ENCODE peak calls at places on chromosomes 16 and 17, in five cellular contexts. G is endothelial cell of umbilical vein, A is HCT116, P is colonic mucosa, S is neural progenitor cell. F is an unnamed sample.
A peak's percentile ranks its signal among the peaks of the same experiment; 100 is the strongest.

GRCh38 chr17:61309362-61309761 is 90.3 kb upstream of the TBX2 start:
- DNase-seq in P (no peak), S (no peak), A (no peak), G (no peak), F (no peak)

GRCh38 chr16:12144355-12144754 is 167.8 kb downstream of the SNX29 start:
- DNase-seq in S (no peak), G (no peak), P (no peak), A (no peak), F (no peak)

GRCh38 chr17:41777579-41778188 is 8.8 kb downstream of the JUP start:
- DNase-seq in G (peak; percentile 100), S (no peak), P (peak; percentile 80), A (no peak), F (no peak)

GRCh38 chr16:80189481-80190163 is 351.2 kb upstream of the DYNLRB2 start:
- DNase-seq in S (no peak), G (no peak), P (no peak), A (no peak), F (no peak)

GRCh38 chr16:25184771-25185170 is 32.0 kb upstream of the AQP8 start:
- DNase-seq in P (no peak), S (no peak), A (no peak), G (no peak), F (no peak)

GRCh38 chr16:85868495-85868894 is 30.5 kb upstream of the IRF8 start:
- DNase-seq in P (peak; percentile 4), A (no peak), G (no peak), S (no peak), F (no peak)

GRCh38 chr17:47246120-47246519 is 7.5 kb upstream of the ITGB3 start:
- DNase-seq in P (no peak), G (no peak), S (no peak), A (no peak), F (no peak)

GRCh38 chr17:31580331-31581021 is 189.0 kb downstream of the RAB11FIP4 start:
- DNase-seq in A (no peak), G (peak; percentile 69), P (no peak), S (no peak), F (no peak)

GRCh38 chr17:77909816-77910215 is 48.7 kb upstream of the TNRC6C start:
- DNase-seq in P (no peak), S (peak; percentile 0), G (no peak), A (no peak), F (no peak)

GRCh38 chr16:24070851-24071250 is 185.3 kb upstream of the CACNG3 start:
- DNase-seq in A (peak; percentile 43), S (peak; percentile 81), P (no peak), G (peak; percentile 55), F (peak; percentile 40)

GRCh38 chr16:22257440-22257839 is 39.8 kb upstream of the POLR3E start:
- DNase-seq in G (no peak), S (no peak), A (no peak), P (no peak), F (no peak)

GRCh38 chr17:31274252-31274651 is 22.8 kb downstream of the OMG start:
- DNase-seq in A (no peak), G (peak; percentile 87), P (no peak), S (no peak), F (no peak)

GRCh38 chr17:51819341-51819740 is 339.2 kb downstream of the CA10 start:
- DNase-seq in G (no peak), S (no peak), P (no peak), A (no peak), F (no peak)

GRCh38 chr16:4688674-4689045 is 4.7 kb upstream of the NUDT16L1 start:
- DNase-seq in G (no peak), P (no peak), A (no peak), S (no peak), F (no peak)

GRCh38 chr16:64092284-64092683 is 1029.6 kb downstream of the CDH11 start:
- DNase-seq in A (no peak), G (no peak), P (no peak), S (no peak), F (no peak)

GRCh38 chr17:31627960-31628359 is 231.1 kb downstream of the COPRS start:
- DNase-seq in G (peak; percentile 9), S (no peak), A (no peak), P (no peak), F (no peak)

GRCh38 chr17:42009170-42009569 is 8.1 kb downstream of the DNAJC7 start:
- DNase-seq in G (no peak), S (peak; percentile 28), P (no peak), A (no peak), F (no peak)

GRCh38 chr17:78442648-78443128 is 64.2 kb downstream of the PGS1 start:
- DNase-seq in A (no peak), P (peak; percentile 39), G (no peak), S (no peak), F (no peak)

GRCh38 chr17:40518401-40519088 is 17.1 kb upstream of the TNS4 start:
- DNase-seq in A (peak; percentile 71), G (no peak), P (peak; percentile 70), S (no peak), F (no peak)

GRCh38 chr16:84538441-84538840 is 34.0 kb upstream of the MEAK7 start:
- DNase-seq in G (no peak), P (no peak), A (no peak), S (no peak), F (no peak)

GRCh38 chr17:82241183-82241925 is 12.5 kb downstream of the SLC16A3 start:
- DNase-seq in S (no peak), A (no peak), G (peak; percentile 85), P (peak; percentile 72), F (no peak)

GRCh38 chr17:79294459-79295071 is 219.9 kb downstream of the ENGASE start:
- DNase-seq in P (peak; percentile 54), G (peak; percentile 56), S (peak; percentile 92), A (no peak), F (peak; percentile 5)

GRCh38 chr16:28878083-28878926 is at the start of gene ATP2A1:
- DNase-seq in P (no peak), A (no peak), G (no peak), S (no peak), F (no peak)
- H3K4me3 ChIP-seq in P (peak within 1 kb of the TSS; percentile 78), A (peak within 1 kb of the TSS; percentile 93), G (peak within 1 kb of the TSS; percentile 45), S (peak within 1 kb of the TSS; percentile 95), F (peak within 1 kb of the TSS; percentile 86)

DNA sequence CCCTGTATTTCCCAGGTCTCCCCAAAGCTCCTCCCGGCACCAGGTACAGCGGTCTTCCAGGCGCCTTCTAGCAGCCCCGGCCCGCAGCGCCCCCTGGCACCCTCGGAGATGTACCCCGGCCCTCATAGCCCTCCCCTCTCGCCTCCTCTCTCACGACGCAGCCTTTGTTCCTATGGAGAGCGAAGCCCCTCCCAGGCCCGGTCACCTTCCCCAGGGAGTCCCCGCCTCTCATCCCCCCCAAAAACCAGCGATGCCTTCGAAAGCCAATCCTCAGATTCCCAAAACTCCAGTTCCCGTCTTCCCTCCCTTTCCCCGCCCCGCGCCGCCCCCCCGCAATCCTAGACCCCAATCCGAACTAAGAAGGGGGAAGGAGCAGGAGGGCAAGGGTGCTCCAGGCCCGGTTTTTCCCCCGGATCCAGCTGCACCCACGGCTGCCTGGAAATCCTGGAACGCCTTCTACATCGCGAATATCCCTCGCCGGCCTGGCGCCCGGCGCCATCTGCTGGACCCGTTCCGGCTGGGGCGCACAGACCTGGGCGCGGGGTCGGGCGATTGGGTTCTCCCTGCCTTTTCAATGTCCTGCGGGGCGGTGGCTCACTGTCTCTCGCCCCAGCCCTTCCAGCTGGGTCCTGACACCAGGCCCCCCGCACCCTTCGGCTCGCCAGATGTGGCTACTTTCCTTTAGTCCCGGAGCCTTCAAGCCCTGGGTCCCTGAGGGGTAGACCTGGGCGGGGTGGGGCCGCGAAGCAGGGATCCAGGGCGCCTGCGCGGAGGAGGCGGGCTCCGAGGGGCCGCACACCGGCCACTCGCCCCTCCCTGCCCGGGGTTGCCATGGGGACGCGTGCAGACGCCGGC is at the start of gene DNAH2:
- DNase-seq in G (peak; percentile 81), S (peak; percentile 98), A (peak; percentile 89), P (peak; percentile 69), F (no peak)
- H3K9ac ChIP-seq in G (peak within 1 kb of the TSS; percentile 52), S (no peak within 1 kb of the TSS), A (peak within 1 kb of the TSS; percentile 71), P (no peak within 1 kb of the TSS), F (peak within 1 kb of the TSS; percentile 77)

GRCh38 chr16:78673157-78673556 is 573.7 kb downstream of the WWOX start:
- DNase-seq in G (no peak), A (no peak), S (no peak), P (no peak), F (no peak)
- H3K4me3 ChIP-seq in G (no peak overlapping the region), A (no peak overlapping the region), S (no peak overlapping the region), P (no peak overlapping the region), F (no peak overlapping the region)

GRCh38 chr17:75983501-75984181 is 4.6 kb downstream of the TEN1 start:
- DNase-seq in G (no peak), P (no peak), S (no peak), A (no peak), F (no peak)
- H3K9ac ChIP-seq in G (no peak overlapping the region), P (no peak overlapping the region), S (no peak overlapping the region), A (no peak overlapping the region), F (no peak overlapping the region)

F was measured in SK-N-MC.